ENCODE peak calls at places on chromosomes 12 and 14, in ten cellular contexts. One of them, this sample, is unnamed. For H3K4me1, the result is how much of the 10 kb centered on the place peaks cover.

GRCh38 chr12:124904306-124905098 is 9.9 kb downstream of the UBC start:
- DNase-seq in Peyer's patch: no peak
- DNase-seq in uterus: peak
- DNase-seq in IMR-90: peak
- DNase-seq in tibial nerve: peak
- DNase-seq in body of pancreas: peak
- DNase-seq in adrenal gland: peak
- DNase-seq in transverse colon: peak
- DNase-seq in upper lobe of left lung: no peak
- DNase-seq in heart left ventricle: peak
- DNase-seq in this sample: peak

GRCh38 chr14:35386673-35387125 is 17.9 kb downstream of the NFKBIA start:
- DNase-seq in Peyer's patch: no peak
- DNase-seq in uterus: no peak
- DNase-seq in IMR-90: no peak
- DNase-seq in tibial nerve: no peak
- DNase-seq in body of pancreas: no peak
- DNase-seq in adrenal gland: no peak
- DNase-seq in transverse colon: no peak
- DNase-seq in upper lobe of left lung: no peak
- DNase-seq in heart left ventricle: peak
- DNase-seq in this sample: peak

GRCh38 chr12:20716037-20716436 is 20.9 kb downstream of the SLCO1C1 start:
- DNase-seq in Peyer's patch: no peak
- DNase-seq in uterus: no peak
- DNase-seq in IMR-90: no peak
- DNase-seq in tibial nerve: no peak
- DNase-seq in body of pancreas: no peak
- DNase-seq in adrenal gland: no peak
- DNase-seq in transverse colon: peak
- DNase-seq in upper lobe of left lung: no peak
- DNase-seq in heart left ventricle: no peak
- DNase-seq in this sample: no peak

GRCh38 chr12:119911147-119911546 is 34.0 kb upstream of the CIT start:
- DNase-seq in Peyer's patch: no peak
- DNase-seq in uterus: no peak
- DNase-seq in IMR-90: peak
- DNase-seq in tibial nerve: no peak
- DNase-seq in body of pancreas: no peak
- DNase-seq in adrenal gland: no peak
- DNase-seq in transverse colon: no peak
- DNase-seq in upper lobe of left lung: no peak
- DNase-seq in heart left ventricle: no peak
- DNase-seq in this sample: no peak

GRCh38 chr12:288687-289086 is 26.1 kb upstream of the SLC6A13 start:
- DNase-seq in Peyer's patch: no peak
- DNase-seq in uterus: no peak
- DNase-seq in IMR-90: peak
- DNase-seq in tibial nerve: no peak
- DNase-seq in body of pancreas: peak
- DNase-seq in adrenal gland: peak
- DNase-seq in transverse colon: no peak
- DNase-seq in upper lobe of left lung: no peak
- DNase-seq in heart left ventricle: peak
- DNase-seq in this sample: no peak

GRCh38 chr14:89507926-89508460 is 91.0 kb upstream of the FOXN3 start:
- DNase-seq in Peyer's patch: no peak
- DNase-seq in uterus: no peak
- DNase-seq in IMR-90: peak
- DNase-seq in tibial nerve: no peak
- DNase-seq in body of pancreas: no peak
- DNase-seq in adrenal gland: no peak
- DNase-seq in transverse colon: no peak
- DNase-seq in upper lobe of left lung: no peak
- DNase-seq in heart left ventricle: no peak
- DNase-seq in this sample: no peak

GRCh38 chr12:40038619-40039018 is 67.3 kb downstream of the SLC2A13 start:
- DNase-seq in Peyer's patch: no peak
- DNase-seq in uterus: no peak
- DNase-seq in IMR-90: no peak
- DNase-seq in tibial nerve: no peak
- DNase-seq in body of pancreas: no peak
- DNase-seq in adrenal gland: no peak
- DNase-seq in transverse colon: no peak
- DNase-seq in upper lobe of left lung: no peak
- DNase-seq in heart left ventricle: no peak
- DNase-seq in this sample: no peak

GRCh38 chr12:122028165-122028591 is 6.5 kb downstream of the BCL7A start:
- DNase-seq in Peyer's patch: no peak
- DNase-seq in uterus: no peak
- DNase-seq in IMR-90: no peak
- DNase-seq in tibial nerve: no peak
- DNase-seq in body of pancreas: no peak
- DNase-seq in adrenal gland: peak
- DNase-seq in transverse colon: no peak
- DNase-seq in upper lobe of left lung: no peak
- DNase-seq in heart left ventricle: no peak
- DNase-seq in this sample: no peak

GRCh38 chr12:16148938-16149337 is 128.5 kb downstream of the SLC15A5 start:
- DNase-seq in Peyer's patch: no peak
- DNase-seq in uterus: no peak
- DNase-seq in IMR-90: no peak
- DNase-seq in tibial nerve: no peak
- DNase-seq in body of pancreas: no peak
- DNase-seq in adrenal gland: no peak
- DNase-seq in transverse colon: no peak
- DNase-seq in upper lobe of left lung: no peak
- DNase-seq in heart left ventricle: no peak
- DNase-seq in this sample: no peak

GRCh38 chr12:47984331-47984801 is 19.9 kb downstream of the COL2A1 start:
- DNase-seq in Peyer's patch: no peak
- DNase-seq in uterus: no peak
- DNase-seq in IMR-90: no peak
- DNase-seq in tibial nerve: no peak
- DNase-seq in body of pancreas: no peak
- DNase-seq in adrenal gland: no peak
- DNase-seq in transverse colon: no peak
- DNase-seq in upper lobe of left lung: no peak
- DNase-seq in heart left ventricle: no peak
- DNase-seq in this sample: no peak

GRCh38 chr12:112159146-112159541 is 33.8 kb downstream of the TRAFD1 start:
- DNase-seq in Peyer's patch: no peak
- DNase-seq in uterus: no peak
- DNase-seq in IMR-90: no peak
- DNase-seq in tibial nerve: no peak
- DNase-seq in body of pancreas: no peak
- DNase-seq in adrenal gland: no peak
- DNase-seq in transverse colon: no peak
- DNase-seq in upper lobe of left lung: no peak
- DNase-seq in heart left ventricle: no peak
- DNase-seq in this sample: no peak

GRCh38 chr14:106511411-106512198 is 985.2 kb downstream of the TMEM121 start:
- DNase-seq in Peyer's patch: no peak
- DNase-seq in uterus: no peak
- DNase-seq in IMR-90: no peak
- DNase-seq in tibial nerve: no peak
- DNase-seq in body of pancreas: no peak
- DNase-seq in adrenal gland: no peak
- DNase-seq in transverse colon: no peak
- DNase-seq in upper lobe of left lung: no peak
- DNase-seq in heart left ventricle: no peak
- DNase-seq in this sample: no peak

GRCh38 chr12:128813392-128813791 is 10.4 kb downstream of the SLC15A4 start:
- DNase-seq in Peyer's patch: no peak
- DNase-seq in uterus: no peak
- DNase-seq in IMR-90: no peak
- DNase-seq in tibial nerve: no peak
- DNase-seq in body of pancreas: no peak
- DNase-seq in adrenal gland: no peak
- DNase-seq in transverse colon: no peak
- DNase-seq in upper lobe of left lung: no peak
- DNase-seq in heart left ventricle: no peak
- DNase-seq in this sample: no peak

GRCh38 chr14:68447581-68448281 is 345.1 kb downstream of the ZFP36L1 start:
- DNase-seq in Peyer's patch: no peak
- DNase-seq in uterus: no peak
- DNase-seq in IMR-90: no peak
- DNase-seq in tibial nerve: no peak
- DNase-seq in body of pancreas: no peak
- DNase-seq in adrenal gland: no peak
- DNase-seq in transverse colon: no peak
- DNase-seq in upper lobe of left lung: no peak
- DNase-seq in heart left ventricle: no peak
- DNase-seq in this sample: no peak

GRCh38 chr12:20486233-20486632 is 117.9 kb downstream of the PDE3A start:
- DNase-seq in Peyer's patch: no peak
- DNase-seq in uterus: no peak
- DNase-seq in IMR-90: peak
- DNase-seq in tibial nerve: no peak
- DNase-seq in body of pancreas: no peak
- DNase-seq in adrenal gland: no peak
- DNase-seq in transverse colon: no peak
- DNase-seq in upper lobe of left lung: no peak
- DNase-seq in heart left ventricle: no peak
- DNase-seq in this sample: no peak

DNA sequence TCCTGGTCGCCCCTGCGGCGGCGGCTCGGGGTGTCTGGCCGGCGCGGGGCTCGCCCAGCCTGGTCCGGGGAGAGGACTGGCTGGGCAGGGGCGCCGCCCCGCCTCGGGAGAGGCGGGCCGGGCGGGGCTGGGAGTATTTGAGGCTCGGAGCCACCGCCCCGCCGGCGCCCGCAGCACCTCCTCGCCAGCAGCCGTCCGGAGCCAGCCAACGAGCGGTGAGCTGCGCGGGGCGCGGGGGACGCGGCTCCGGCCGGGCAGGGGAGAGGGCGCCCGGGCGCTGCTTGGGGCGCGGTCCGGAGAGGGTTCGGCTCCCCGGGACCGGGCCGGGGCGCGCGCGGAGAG is at the start of gene LGALS3:
- DNase-seq in Peyer's patch: peak
- DNase-seq in uterus: peak
- DNase-seq in IMR-90: peak
- DNase-seq in tibial nerve: peak
- DNase-seq in body of pancreas: peak
- DNase-seq in adrenal gland: peak
- DNase-seq in transverse colon: peak
- DNase-seq in upper lobe of left lung: peak
- DNase-seq in heart left ventricle: peak
- DNase-seq in this sample: peak
- H3K4me1 ChIP-seq in Peyer's patch: under half
- H3K4me1 ChIP-seq in uterus: under half
- H3K4me1 ChIP-seq in IMR-90: under half
- H3K4me1 ChIP-seq in tibial nerve: half or more
- H3K4me1 ChIP-seq in body of pancreas: under half
- H3K4me1 ChIP-seq in adrenal gland: under half
- H3K4me1 ChIP-seq in transverse colon: under half
- H3K4me1 ChIP-seq in upper lobe of left lung: half or more
- H3K4me1 ChIP-seq in heart left ventricle: half or more
- H3K4me1 ChIP-seq in this sample: under half

DNA sequence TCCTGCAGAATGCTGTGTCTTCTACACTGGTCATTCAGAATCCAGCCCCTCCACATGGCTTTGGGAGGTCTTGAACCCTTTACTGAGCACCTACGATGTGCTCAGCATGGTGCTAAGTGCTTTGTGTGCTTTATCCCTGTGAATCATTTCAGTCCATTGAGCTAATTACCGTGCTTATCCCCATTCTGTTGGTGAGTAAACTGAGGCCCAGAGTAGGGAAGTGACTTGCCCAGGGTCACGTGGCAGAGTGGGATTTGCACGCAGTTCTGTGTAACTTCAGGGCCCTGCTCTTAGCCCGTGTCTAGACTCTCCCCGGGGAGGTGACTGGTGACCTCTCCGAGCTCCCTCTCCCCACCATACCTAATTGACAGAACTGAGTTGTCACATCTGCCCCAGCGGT is 27.4 kb downstream of the MVK start:
- DNase-seq in Peyer's patch: no peak
- DNase-seq in uterus: no peak
- DNase-seq in IMR-90: no peak
- DNase-seq in tibial nerve: no peak
- DNase-seq in body of pancreas: no peak
- DNase-seq in adrenal gland: no peak
- DNase-seq in transverse colon: no peak
- DNase-seq in upper lobe of left lung: no peak
- DNase-seq in heart left ventricle: no peak
- DNase-seq in this sample: no peak
- TF ChIP-seq POLR2A in Peyer's patch: no peak
- TF ChIP-seq POLR2A in uterus: no peak
- TF ChIP-seq POLR2A in IMR-90: no peak
- TF ChIP-seq POLR2A in tibial nerve: no peak
- TF ChIP-seq POLR2A in body of pancreas: no peak
- TF ChIP-seq POLR2A in adrenal gland: no peak
- TF ChIP-seq POLR2A in transverse colon: no peak
- TF ChIP-seq POLR2A in upper lobe of left lung: no peak
- TF ChIP-seq POLR2A in heart left ventricle: no peak
- TF ChIP-seq POLR2A in this sample: no peak

DNA sequence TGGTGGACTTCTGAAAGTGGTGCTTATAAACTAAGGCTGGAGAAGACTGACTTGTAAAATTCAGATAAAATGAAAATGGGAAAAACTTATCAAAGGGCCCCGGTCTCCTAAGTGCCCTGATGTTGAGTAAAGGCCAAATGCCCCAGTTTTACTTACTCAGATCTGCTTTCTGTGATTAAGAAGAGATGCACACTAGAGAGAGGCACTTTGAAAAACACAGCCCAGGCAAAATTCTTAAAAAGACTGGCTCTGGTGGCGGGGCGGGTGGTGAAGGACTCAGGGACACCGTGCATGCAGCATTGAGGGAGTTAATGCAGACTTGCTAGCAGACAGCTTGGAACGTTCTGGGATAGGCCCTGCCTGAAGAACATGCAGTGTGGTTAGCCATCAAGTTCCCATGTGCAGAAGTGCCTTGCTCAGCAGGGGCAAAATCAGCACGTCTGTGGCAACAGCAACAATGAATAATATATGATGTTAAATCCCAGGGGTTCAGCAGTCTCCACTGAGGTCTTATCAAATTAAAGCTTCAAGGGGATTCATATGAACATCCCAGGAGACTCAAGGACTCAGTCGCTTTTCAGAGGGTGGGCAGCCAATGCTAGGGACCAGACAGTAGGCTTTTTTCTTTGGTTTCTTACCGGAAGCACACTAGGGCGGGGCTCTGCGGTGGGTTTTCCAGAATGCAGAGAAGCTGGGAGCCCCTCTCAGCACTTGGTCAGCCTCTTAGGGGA is 105.0 kb downstream of the DAD1 start:
- DNase-seq in Peyer's patch: peak
- DNase-seq in uterus: no peak
- DNase-seq in IMR-90: no peak
- DNase-seq in tibial nerve: no peak
- DNase-seq in body of pancreas: no peak
- DNase-seq in adrenal gland: no peak
- DNase-seq in transverse colon: no peak
- DNase-seq in upper lobe of left lung: no peak
- DNase-seq in heart left ventricle: no peak
- DNase-seq in this sample: no peak
- H3K4me1 ChIP-seq in Peyer's patch: under half
- H3K4me1 ChIP-seq in uterus: under half
- H3K4me1 ChIP-seq in IMR-90: under half
- H3K4me1 ChIP-seq in tibial nerve: half or more
- H3K4me1 ChIP-seq in body of pancreas: under half
- H3K4me1 ChIP-seq in adrenal gland: under half
- H3K4me1 ChIP-seq in transverse colon: under half
- H3K4me1 ChIP-seq in upper lobe of left lung: under half
- H3K4me1 ChIP-seq in heart left ventricle: half or more
- H3K4me1 ChIP-seq in this sample: under half

GRCh38 chr12:92144045-92144630 is 1.5 kb downstream of the BTG1 start:
- DNase-seq in Peyer's patch: peak
- DNase-seq in uterus: peak
- DNase-seq in IMR-90: peak
- DNase-seq in tibial nerve: peak
- DNase-seq in body of pancreas: peak
- DNase-seq in adrenal gland: peak
- DNase-seq in transverse colon: peak
- DNase-seq in upper lobe of left lung: no peak
- DNase-seq in heart left ventricle: peak
- DNase-seq in this sample: peak
- TF ChIP-seq POLR2A in Peyer's patch: no peak
- TF ChIP-seq POLR2A in uterus: no peak
- TF ChIP-seq POLR2A in IMR-90: peak
- TF ChIP-seq POLR2A in tibial nerve: no peak
- TF ChIP-seq POLR2A in body of pancreas: peak
- TF ChIP-seq POLR2A in adrenal gland: peak
- TF ChIP-seq POLR2A in transverse colon: peak
- TF ChIP-seq POLR2A in upper lobe of left lung: no peak
- TF ChIP-seq POLR2A in heart left ventricle: peak
- TF ChIP-seq POLR2A in this sample: peak